ENCODE peak calls at places on chromosomes 11 and 22, in four cellular contexts. J is adrenal gland, P is tibial nerve, N is breast epithelium. B is an unnamed sample.

GRCh38 chr11:38547464-38547863 is 1949.4 kb upstream of the RAG2 start:
- DNase-seq in J (no peak), N (no peak), P (no peak), B (no peak)

GRCh38 chr11:86571273-86571948 is 101.0 kb downstream of the ME3 start:
- DNase-seq in P (no peak), N (no peak), J (no peak), B (no peak)

GRCh38 chr22:45869448-45869847 is 107.5 kb downstream of the WNT7B start:
- DNase-seq in N (no peak), J (peak; percentile 12), P (no peak), B (no peak)

GRCh38 chr11:111565111-111565720 is 24.7 kb downstream of the LAYN start:
- DNase-seq in J (peak; percentile 80), P (peak; percentile 50), N (peak; percentile 67), B (peak; percentile 38)

GRCh38 chr11:828501-829115 is 889 bp downstream of the CRACR2B start:
- DNase-seq in P (no peak), J (no peak), N (no peak), B (no peak)

GRCh38 chr11:77172666-77172982 is 44.6 kb downstream of the MYO7A start:
- DNase-seq in P (no peak), N (no peak), J (no peak), B (no peak)

GRCh38 chr22:38122616-38123015 is 12.1 kb upstream of the BAIAP2L2 start:
- DNase-seq in J (no peak), P (no peak), N (no peak), B (no peak)

GRCh38 chr11:15473954-15474837 is 359.5 kb downstream of the INSC start:
- DNase-seq in N (no peak), J (no peak), P (no peak), B (no peak)

GRCh38 chr11:33060271-33060670 is 20.9 kb downstream of the TCP11L1 start:
- DNase-seq in P (no peak), N (no peak), J (no peak), B (no peak)

GRCh38 chr11:73217131-73217809 is 811 bp upstream of the P2RY2 start:
- DNase-seq in P (no peak), J (peak; percentile 52), N (no peak), B (no peak)

GRCh38 chr11:506950-507726 is at the start of gene RNH1:
- DNase-seq in N (peak; percentile 99), J (peak; percentile 99), P (peak; percentile 98), B (peak; percentile 100)

GRCh38 chr22:41825376-41825775 is 7.5 kb upstream of the SREBF2 start:
- DNase-seq in J (no peak), P (no peak), N (no peak), B (no peak)

GRCh38 chr22:38172489-38173155 is 9.0 kb downstream of the PLA2G6 start:
- DNase-seq in P (no peak), N (peak; percentile 87), J (peak; percentile 64), B (peak; percentile 83)

GRCh38 chr11:69377029-69377952 is 83.3 kb downstream of the MYEOV start:
- DNase-seq in J (no peak), P (no peak), N (peak; percentile 40), B (no peak)

GRCh38 chr11:47586043-47586442 is 435 bp upstream of the FAM180B start:
- DNase-seq in N (no peak), P (no peak), J (no peak), B (no peak)

GRCh38 chr11:58637367-58637766 is 14.9 kb downstream of the CNTF start:
- DNase-seq in J (no peak), N (no peak), P (no peak), B (no peak)

GRCh38 chr11:95456704-95457491 is 225.9 kb upstream of the SESN3 start:
- DNase-seq in J (no peak), N (no peak), P (no peak), B (no peak)

GRCh38 chr11:68810164-68810563 is 31.6 kb downstream of the CPT1A start:
- DNase-seq in P (no peak), N (no peak), J (peak; percentile 71), B (no peak)

GRCh38 chr11:11724994-11725393 is 103.2 kb upstream of the GALNT18 start:
- DNase-seq in P (no peak), N (no peak), J (no peak), B (no peak)

GRCh38 chr11:40130427-40130826 is 1329.0 kb downstream of the LRRC4C start:
- DNase-seq in N (no peak), J (no peak), P (no peak), B (no peak)

GRCh38 chr11:70225629-70226582 is 22.8 kb downstream of the FADD start:
- DNase-seq in P (no peak), N (no peak), J (no peak), B (no peak)

GRCh38 chr11:63551889-63552266 is 11.3 kb downstream of the PLAAT2 start:
- DNase-seq in N (no peak), J (no peak), P (no peak), B (no peak)

GRCh38 chr11:132334769-132335280 is 964.4 kb downstream of the NTM start:
- DNase-seq in P (no peak), J (no peak), N (no peak), B (no peak)

GRCh38 chr11:126059238-126059761 is 3.4 kb downstream of the CDON start:
- DNase-seq in P (no peak), N (no peak), J (no peak), B (no peak)

GRCh38 chr11:64360403-64360980 is 1.5 kb downstream of the RPS6KA4 start:
- DNase-seq in J (no peak), N (no peak), P (no peak), B (no peak)

GRCh38 chr22:38901111-38901641 is 29.2 kb upstream of the CBX6 start:
- DNase-seq in N (no peak), J (no peak), P (no peak), B (no peak)

GRCh38 chr11:128039140-128040021 is 548.0 kb downstream of the ETS1 start:
- DNase-seq in P (no peak), J (no peak), N (no peak), B (no peak)

GRCh38 chr11:12556788-12557384 is 117.3 kb upstream of the TEAD1 start:
- DNase-seq in P (peak; percentile 35), J (peak; percentile 87), N (peak; percentile 65), B (peak; percentile 53)

GRCh38 chr11:65849366-65849765 is 8.6 kb downstream of the CFL1 start:
- DNase-seq in P (no peak), N (no peak), J (no peak), B (peak; percentile 39)

GRCh38 chr11:65850217-65851082 is 7.5 kb downstream of the CFL1 start:
- DNase-seq in P (no peak), N (no peak), J (peak; percentile 30), B (peak; percentile 45)

GRCh38 chr11:65847746-65848145 is 10.2 kb downstream of the CFL1 start:
- DNase-seq in P (no peak), N (no peak), J (no peak), B (no peak)

GRCh38 chr11:65851083-65851579 is 6.8 kb downstream of the CFL1 start:
- DNase-seq in N (no peak), J (no peak), P (no peak), B (no peak)

DNA sequence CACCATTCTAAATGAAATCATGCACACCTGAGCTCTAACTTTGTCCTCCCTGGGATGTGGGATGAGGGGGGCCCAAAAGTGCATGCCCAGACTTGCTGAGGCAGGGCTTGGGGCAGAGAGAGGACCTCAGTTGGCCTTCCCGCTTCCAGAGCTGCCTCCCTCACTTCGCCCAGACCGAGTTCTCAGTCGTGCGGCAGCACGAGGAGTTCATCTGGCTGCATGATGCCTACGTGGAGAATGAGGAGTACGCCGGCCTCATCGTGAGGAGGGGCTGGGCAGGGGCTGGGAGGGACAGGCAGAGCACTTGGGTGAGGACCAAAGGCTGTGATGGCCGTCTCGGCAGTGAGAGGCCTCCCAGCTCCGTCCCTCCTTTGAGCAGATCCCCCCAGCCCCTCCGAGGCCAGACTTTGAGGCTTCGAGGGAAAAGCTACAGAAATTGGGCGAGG is 8.2 kb downstream of the CFL1 start:
- DNase-seq in P (no peak), N (no peak), J (no peak), B (no peak)
- TF ChIP-seq POLR2A in P (no peak), N (no peak), J (no peak), B (no peak)

GRCh38 chr11:117866526-117866925 is 9.9 kb downstream of the FXYD6 start:
- DNase-seq in N (no peak), J (no peak), P (no peak), B (no peak)
- H3K27me3 ChIP-seq in N (no peaks in the 10 kb centered on the region), J (no peaks in the 10 kb centered on the region), P (no peaks in the 10 kb centered on the region), B (no peaks in the 10 kb centered on the region)

DNA sequence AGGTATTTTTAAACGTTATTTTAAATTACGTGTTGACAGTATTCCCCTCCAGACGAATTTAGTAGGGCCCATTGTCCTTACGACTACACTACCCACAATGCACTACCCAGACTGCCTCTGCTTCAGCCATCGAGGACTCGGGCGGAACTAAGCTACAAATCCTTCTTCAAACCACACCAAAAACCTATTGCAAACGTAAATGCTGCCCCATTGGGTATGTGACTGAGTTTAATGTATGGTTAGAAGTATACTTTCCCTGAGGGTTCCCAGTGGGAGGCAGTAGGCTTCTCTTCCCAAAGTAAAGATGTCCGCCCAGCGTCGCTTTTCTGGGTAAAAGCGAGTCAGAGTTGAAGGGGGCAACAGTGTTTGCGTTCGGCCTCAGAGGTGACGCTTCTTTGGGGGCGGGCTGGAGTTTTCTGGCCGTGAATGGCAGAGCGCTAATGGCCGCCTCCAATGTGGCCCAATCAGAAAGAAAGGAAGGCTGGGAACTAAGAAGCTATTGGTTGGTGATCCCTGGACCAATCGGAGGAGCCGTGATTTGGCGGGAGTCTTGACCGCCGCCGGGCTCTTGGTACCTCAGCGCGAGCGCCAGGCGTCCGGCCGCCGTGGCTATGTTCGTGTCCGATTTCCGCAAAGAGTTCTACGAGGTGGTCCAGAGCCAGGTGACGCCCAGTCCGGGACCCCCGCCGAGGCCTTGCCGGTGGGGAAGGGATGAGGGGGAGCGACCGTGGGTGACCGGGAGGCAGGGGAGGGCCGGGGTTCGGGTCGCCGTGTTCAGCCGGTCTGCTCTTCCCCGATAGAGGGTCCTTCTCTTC is at the start of gene CDC45:
- DNase-seq in N (peak; percentile 96), J (peak; percentile 98), P (peak; percentile 92), B (peak; percentile 98)
- TF ChIP-seq POLR2A in N (no peak), J (no peak), P (no peak), B (no peak)

GRCh38 chr22:26385164-26385563 is 43.9 kb upstream of the ASPHD2 start:
- DNase-seq in P (no peak), J (no peak), N (no peak), B (no peak)

GRCh38 chr22:26389125-26389524 is 39.9 kb upstream of the ASPHD2 start:
- DNase-seq in N (no peak), J (no peak), P (no peak), B (no peak)

GRCh38 chr22:26380072-26380471 is 49.0 kb upstream of the ASPHD2 start:
- DNase-seq in J (no peak), N (no peak), P (no peak), B (no peak)

DNA sequence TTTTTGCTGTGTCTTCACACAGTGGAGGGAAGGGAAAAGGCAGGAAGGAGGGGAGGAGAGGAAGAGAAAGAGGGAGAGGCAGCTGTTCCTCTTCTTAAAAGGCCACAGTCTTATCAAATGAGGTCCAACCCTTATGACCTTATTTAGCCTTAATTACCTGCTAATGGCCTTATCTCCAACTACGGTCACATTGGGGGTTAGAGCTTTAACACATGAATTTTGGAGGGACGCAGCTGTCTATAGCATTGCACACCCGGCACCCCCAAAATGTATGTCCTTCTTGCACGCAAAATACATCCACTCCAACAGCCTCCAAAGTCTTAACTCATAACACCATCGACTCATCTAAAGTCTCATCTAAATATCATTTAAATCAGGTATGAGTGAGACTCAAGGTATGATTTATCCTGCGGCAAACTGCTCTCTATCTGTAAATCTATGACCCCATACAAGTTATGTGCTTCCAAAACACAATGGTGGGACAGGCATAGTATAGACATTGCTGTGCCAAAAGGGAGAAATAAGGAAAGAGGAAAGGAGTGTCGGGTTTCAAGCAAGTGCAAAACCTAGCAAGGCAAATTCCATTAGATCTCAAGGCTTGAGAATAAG is 45.0 kb upstream of the ASPHD2 start:
- DNase-seq in J (no peak), P (no peak), N (no peak), B (no peak)
- H3K27me3 ChIP-seq in J (peaks cover 8% of the 10 kb centered on the region), P (no peaks in the 10 kb centered on the region), N (no peaks in the 10 kb centered on the region), B (no peaks in the 10 kb centered on the region)